ENCODE peak calls at places on chromosomes 16 and 17, in seven cellular contexts. One of them, this sample, is unnamed.

GRCh38 chr17:41811549-41812175 is at the start of gene P3H4:
- DNase-seq in CD4-positive, alpha-beta T cell: peak
- DNase-seq in activated B cell treated with CpG ODN at 0.5 μM for 24 hours: peak
- DNase-seq in CD8-positive, alpha-beta T cell: peak
- DNase-seq in fibroblast of pulmonary artery: peak
- DNase-seq in sigmoid colon: peak
- DNase-seq in AG09319: peak
- DNase-seq in this sample: peak

GRCh38 chr16:3170440-3171180 is 17.4 kb upstream of the OR1F1 start:
- DNase-seq in fibroblast of pulmonary artery: no peak
- DNase-seq in CD8-positive, alpha-beta T cell: no peak
- DNase-seq in CD4-positive, alpha-beta T cell: no peak
- DNase-seq in sigmoid colon: peak
- DNase-seq in AG09319: no peak
- DNase-seq in activated B cell treated with CpG ODN at 0.5 μM for 24 hours: no peak
- DNase-seq in this sample: no peak

GRCh38 chr17:59669944-59670343 is 37.3 kb downstream of the PTRH2 start:
- DNase-seq in AG09319: no peak
- DNase-seq in CD8-positive, alpha-beta T cell: no peak
- DNase-seq in fibroblast of pulmonary artery: no peak
- DNase-seq in activated B cell treated with CpG ODN at 0.5 μM for 24 hours: no peak
- DNase-seq in CD4-positive, alpha-beta T cell: no peak
- DNase-seq in sigmoid colon: no peak
- DNase-seq in this sample: no peak

GRCh38 chr16:59591480-59591879 is 857.4 kb upstream of the GOT2 start:
- DNase-seq in AG09319: no peak
- DNase-seq in activated B cell treated with CpG ODN at 0.5 μM for 24 hours: no peak
- DNase-seq in CD8-positive, alpha-beta T cell: no peak
- DNase-seq in fibroblast of pulmonary artery: peak
- DNase-seq in CD4-positive, alpha-beta T cell: no peak
- DNase-seq in sigmoid colon: no peak
- DNase-seq in this sample: no peak

GRCh38 chr17:10739341-10739905 is 9.6 kb upstream of the TMEM220 start:
- DNase-seq in AG09319: no peak
- DNase-seq in activated B cell treated with CpG ODN at 0.5 μM for 24 hours: no peak
- DNase-seq in sigmoid colon: peak
- DNase-seq in CD4-positive, alpha-beta T cell: no peak
- DNase-seq in fibroblast of pulmonary artery: no peak
- DNase-seq in CD8-positive, alpha-beta T cell: peak
- DNase-seq in this sample: no peak

GRCh38 chr17:35901776-35902175 is 21.6 kb upstream of the CCL5 start:
- DNase-seq in CD4-positive, alpha-beta T cell: no peak
- DNase-seq in CD8-positive, alpha-beta T cell: no peak
- DNase-seq in sigmoid colon: no peak
- DNase-seq in fibroblast of pulmonary artery: peak
- DNase-seq in activated B cell treated with CpG ODN at 0.5 μM for 24 hours: no peak
- DNase-seq in AG09319: no peak
- DNase-seq in this sample: no peak

GRCh38 chr17:29032067-29032551 is 10.8 kb upstream of the PIPOX start:
- DNase-seq in fibroblast of pulmonary artery: no peak
- DNase-seq in CD8-positive, alpha-beta T cell: no peak
- DNase-seq in CD4-positive, alpha-beta T cell: no peak
- DNase-seq in sigmoid colon: no peak
- DNase-seq in AG09319: no peak
- DNase-seq in activated B cell treated with CpG ODN at 0.5 μM for 24 hours: no peak
- DNase-seq in this sample: no peak

GRCh38 chr17:20981046-20981920 is 61.5 kb downstream of the USP22 start:
- DNase-seq in fibroblast of pulmonary artery: no peak
- DNase-seq in CD8-positive, alpha-beta T cell: no peak
- DNase-seq in CD4-positive, alpha-beta T cell: no peak
- DNase-seq in activated B cell treated with CpG ODN at 0.5 μM for 24 hours: no peak
- DNase-seq in AG09319: no peak
- DNase-seq in sigmoid colon: no peak
- DNase-seq in this sample: no peak

GRCh38 chr17:80546267-80546666 is 1.6 kb downstream of the RPTOR start:
- DNase-seq in CD8-positive, alpha-beta T cell: no peak
- DNase-seq in AG09319: no peak
- DNase-seq in fibroblast of pulmonary artery: no peak
- DNase-seq in CD4-positive, alpha-beta T cell: no peak
- DNase-seq in sigmoid colon: no peak
- DNase-seq in activated B cell treated with CpG ODN at 0.5 μM for 24 hours: no peak
- DNase-seq in this sample: no peak

GRCh38 chr17:43994272-43995149 is 9.9 kb upstream of the NAGS start:
- DNase-seq in CD4-positive, alpha-beta T cell: peak
- DNase-seq in sigmoid colon: peak
- DNase-seq in CD8-positive, alpha-beta T cell: peak
- DNase-seq in AG09319: peak
- DNase-seq in fibroblast of pulmonary artery: peak
- DNase-seq in activated B cell treated with CpG ODN at 0.5 μM for 24 hours: peak
- DNase-seq in this sample: peak

GRCh38 chr16:81457326-81458133 is 12.9 kb downstream of the CMIP start:
- DNase-seq in fibroblast of pulmonary artery: peak
- DNase-seq in CD8-positive, alpha-beta T cell: no peak
- DNase-seq in AG09319: peak
- DNase-seq in sigmoid colon: no peak
- DNase-seq in activated B cell treated with CpG ODN at 0.5 μM for 24 hours: no peak
- DNase-seq in CD4-positive, alpha-beta T cell: no peak
- DNase-seq in this sample: no peak

GRCh38 chr17:68035131-68035522 is 408 bp upstream of the KPNA2 start:
- DNase-seq in CD4-positive, alpha-beta T cell: peak
- DNase-seq in sigmoid colon: peak
- DNase-seq in CD8-positive, alpha-beta T cell: peak
- DNase-seq in AG09319: no peak
- DNase-seq in activated B cell treated with CpG ODN at 0.5 μM for 24 hours: peak
- DNase-seq in fibroblast of pulmonary artery: no peak
- DNase-seq in this sample: peak

GRCh38 chr17:10089221-10089799 is 109.1 kb downstream of the GAS7 start:
- DNase-seq in AG09319: no peak
- DNase-seq in activated B cell treated with CpG ODN at 0.5 μM for 24 hours: no peak
- DNase-seq in CD8-positive, alpha-beta T cell: no peak
- DNase-seq in sigmoid colon: peak
- DNase-seq in fibroblast of pulmonary artery: no peak
- DNase-seq in CD4-positive, alpha-beta T cell: no peak
- DNase-seq in this sample: no peak

GRCh38 chr16:64250866-64251265 is 871.0 kb downstream of the CDH11 start:
- DNase-seq in CD4-positive, alpha-beta T cell: no peak
- DNase-seq in CD8-positive, alpha-beta T cell: no peak
- DNase-seq in fibroblast of pulmonary artery: peak
- DNase-seq in AG09319: no peak
- DNase-seq in activated B cell treated with CpG ODN at 0.5 μM for 24 hours: no peak
- DNase-seq in sigmoid colon: no peak
- DNase-seq in this sample: no peak

GRCh38 chr17:66900126-66901010 is 64.1 kb upstream of the CACNG4 start:
- DNase-seq in fibroblast of pulmonary artery: peak
- DNase-seq in AG09319: no peak
- DNase-seq in CD8-positive, alpha-beta T cell: no peak
- DNase-seq in sigmoid colon: no peak
- DNase-seq in CD4-positive, alpha-beta T cell: no peak
- DNase-seq in activated B cell treated with CpG ODN at 0.5 μM for 24 hours: no peak
- DNase-seq in this sample: no peak

GRCh38 chr17:73430165-73430680 is 118.4 kb upstream of the CDC42EP4 start:
- DNase-seq in fibroblast of pulmonary artery: no peak
- DNase-seq in activated B cell treated with CpG ODN at 0.5 μM for 24 hours: no peak
- DNase-seq in CD4-positive, alpha-beta T cell: no peak
- DNase-seq in CD8-positive, alpha-beta T cell: no peak
- DNase-seq in sigmoid colon: no peak
- DNase-seq in AG09319: no peak
- DNase-seq in this sample: no peak

GRCh38 chr16:75064403-75065148 is 52.0 kb downstream of the LDHD start:
- DNase-seq in CD4-positive, alpha-beta T cell: no peak
- DNase-seq in AG09319: no peak
- DNase-seq in activated B cell treated with CpG ODN at 0.5 μM for 24 hours: no peak
- DNase-seq in sigmoid colon: no peak
- DNase-seq in fibroblast of pulmonary artery: no peak
- DNase-seq in CD8-positive, alpha-beta T cell: peak
- DNase-seq in this sample: no peak

GRCh38 chr16:73601911-73602310 is 554.0 kb upstream of the ZFHX3 start:
- DNase-seq in activated B cell treated with CpG ODN at 0.5 μM for 24 hours: no peak
- DNase-seq in CD8-positive, alpha-beta T cell: no peak
- DNase-seq in fibroblast of pulmonary artery: no peak
- DNase-seq in sigmoid colon: no peak
- DNase-seq in AG09319: no peak
- DNase-seq in CD4-positive, alpha-beta T cell: no peak
- DNase-seq in this sample: no peak

GRCh38 chr16:1788708-1789100 is 4.8 kb downstream of the IGFALS start:
- DNase-seq in fibroblast of pulmonary artery: no peak
- DNase-seq in activated B cell treated with CpG ODN at 0.5 μM for 24 hours: no peak
- DNase-seq in sigmoid colon: peak
- DNase-seq in CD8-positive, alpha-beta T cell: no peak
- DNase-seq in AG09319: no peak
- DNase-seq in CD4-positive, alpha-beta T cell: no peak
- DNase-seq in this sample: no peak

GRCh38 chr17:22410136-22410535 is 717.8 kb downstream of the KCNJ18 start:
- DNase-seq in CD8-positive, alpha-beta T cell: no peak
- DNase-seq in fibroblast of pulmonary artery: no peak
- DNase-seq in AG09319: no peak
- DNase-seq in CD4-positive, alpha-beta T cell: no peak
- DNase-seq in sigmoid colon: no peak
- DNase-seq in activated B cell treated with CpG ODN at 0.5 μM for 24 hours: no peak
- DNase-seq in this sample: no peak

GRCh38 chr17:72273301-72274056 is 152.7 kb downstream of the SOX9 start:
- DNase-seq in AG09319: no peak
- DNase-seq in fibroblast of pulmonary artery: no peak
- DNase-seq in sigmoid colon: no peak
- DNase-seq in CD4-positive, alpha-beta T cell: no peak
- DNase-seq in CD8-positive, alpha-beta T cell: no peak
- DNase-seq in activated B cell treated with CpG ODN at 0.5 μM for 24 hours: no peak
- DNase-seq in this sample: no peak

GRCh38 chr17:48392836-48393235 is 37.2 kb downstream of the SKAP1 start:
- DNase-seq in CD8-positive, alpha-beta T cell: no peak
- DNase-seq in sigmoid colon: no peak
- DNase-seq in activated B cell treated with CpG ODN at 0.5 μM for 24 hours: no peak
- DNase-seq in fibroblast of pulmonary artery: no peak
- DNase-seq in AG09319: no peak
- DNase-seq in CD4-positive, alpha-beta T cell: no peak
- DNase-seq in this sample: no peak

GRCh38 chr16:67406111-67406593 is 10.1 kb downstream of the ZDHHC1 start:
- DNase-seq in activated B cell treated with CpG ODN at 0.5 μM for 24 hours: no peak
- DNase-seq in CD8-positive, alpha-beta T cell: no peak
- DNase-seq in CD4-positive, alpha-beta T cell: no peak
- DNase-seq in fibroblast of pulmonary artery: peak
- DNase-seq in AG09319: no peak
- DNase-seq in sigmoid colon: peak
- DNase-seq in this sample: no peak

GRCh38 chr16:67406628-67407027 is 9.6 kb downstream of the ZDHHC1 start:
- DNase-seq in AG09319: peak
- DNase-seq in sigmoid colon: peak
- DNase-seq in CD4-positive, alpha-beta T cell: no peak
- DNase-seq in activated B cell treated with CpG ODN at 0.5 μM for 24 hours: no peak
- DNase-seq in fibroblast of pulmonary artery: peak
- DNase-seq in CD8-positive, alpha-beta T cell: no peak
- DNase-seq in this sample: no peak

GRCh38 chr16:67407176-67407787 is 9.0 kb downstream of the ZDHHC1 start:
- DNase-seq in sigmoid colon: no peak
- DNase-seq in CD4-positive, alpha-beta T cell: no peak
- DNase-seq in AG09319: no peak
- DNase-seq in activated B cell treated with CpG ODN at 0.5 μM for 24 hours: no peak
- DNase-seq in CD8-positive, alpha-beta T cell: no peak
- DNase-seq in fibroblast of pulmonary artery: no peak
- DNase-seq in this sample: no peak

GRCh38 chr16:67409631-67410030 is 6.6 kb downstream of the ZDHHC1 start:
- DNase-seq in fibroblast of pulmonary artery: no peak
- DNase-seq in activated B cell treated with CpG ODN at 0.5 μM for 24 hours: no peak
- DNase-seq in CD8-positive, alpha-beta T cell: no peak
- DNase-seq in AG09319: no peak
- DNase-seq in CD4-positive, alpha-beta T cell: no peak
- DNase-seq in sigmoid colon: no peak
- DNase-seq in this sample: no peak

GRCh38 chr16:67407788-67408452 is 8.4 kb downstream of the ZDHHC1 start:
- DNase-seq in CD4-positive, alpha-beta T cell: no peak
- DNase-seq in activated B cell treated with CpG ODN at 0.5 μM for 24 hours: no peak
- DNase-seq in CD8-positive, alpha-beta T cell: no peak
- DNase-seq in sigmoid colon: no peak
- DNase-seq in fibroblast of pulmonary artery: no peak
- DNase-seq in AG09319: no peak
- DNase-seq in this sample: no peak
- TF ChIP-seq CTCF in CD4-positive, alpha-beta T cell: no peak
- TF ChIP-seq CTCF in activated B cell treated with CpG ODN at 0.5 μM for 24 hours: no peak
- TF ChIP-seq CTCF in CD8-positive, alpha-beta T cell: no peak
- TF ChIP-seq CTCF in sigmoid colon: no peak
- TF ChIP-seq CTCF in fibroblast of pulmonary artery: no peak
- TF ChIP-seq CTCF in AG09319: no peak
- TF ChIP-seq CTCF in this sample: no peak

DNA sequence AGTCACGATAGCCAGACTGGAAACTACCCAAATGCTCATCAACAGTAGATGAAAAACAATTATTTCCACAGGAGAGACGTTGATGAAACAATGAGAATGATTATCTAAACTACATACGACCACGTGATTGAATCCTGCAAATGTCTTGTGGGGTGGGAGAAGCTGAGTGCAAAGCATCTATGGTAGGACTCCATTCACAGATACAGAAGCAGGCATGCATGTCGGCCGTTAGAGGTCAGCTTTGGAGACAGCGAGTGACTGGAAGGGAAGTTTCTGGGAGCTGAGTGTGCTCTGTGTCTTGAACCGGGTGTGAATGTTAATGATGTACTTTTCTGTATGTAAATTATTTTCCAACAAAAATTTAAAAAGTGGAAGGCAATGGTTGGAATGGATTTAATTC is 71.5 kb upstream of the DNAJA2 start:
- DNase-seq in AG09319: no peak
- DNase-seq in fibroblast of pulmonary artery: peak
- DNase-seq in CD8-positive, alpha-beta T cell: no peak
- DNase-seq in CD4-positive, alpha-beta T cell: no peak
- DNase-seq in sigmoid colon: no peak
- DNase-seq in activated B cell treated with CpG ODN at 0.5 μM for 24 hours: no peak
- DNase-seq in this sample: no peak
- TF ChIP-seq CTCF in AG09319: no peak
- TF ChIP-seq CTCF in fibroblast of pulmonary artery: peak
- TF ChIP-seq CTCF in CD8-positive, alpha-beta T cell: no peak
- TF ChIP-seq CTCF in CD4-positive, alpha-beta T cell: no peak
- TF ChIP-seq CTCF in sigmoid colon: no peak
- TF ChIP-seq CTCF in activated B cell treated with CpG ODN at 0.5 μM for 24 hours: no peak
- TF ChIP-seq CTCF in this sample: no peak

GRCh38 chr16:86401119-86401518 is 109.2 kb upstream of the FOXF1 start:
- DNase-seq in activated B cell treated with CpG ODN at 0.5 μM for 24 hours: no peak
- DNase-seq in sigmoid colon: no peak
- DNase-seq in fibroblast of pulmonary artery: no peak
- DNase-seq in CD4-positive, alpha-beta T cell: no peak
- DNase-seq in CD8-positive, alpha-beta T cell: no peak
- DNase-seq in AG09319: no peak
- DNase-seq in this sample: no peak
- TF ChIP-seq CTCF in activated B cell treated with CpG ODN at 0.5 μM for 24 hours: no peak
- TF ChIP-seq CTCF in sigmoid colon: no peak
- TF ChIP-seq CTCF in fibroblast of pulmonary artery: no peak
- TF ChIP-seq CTCF in CD4-positive, alpha-beta T cell: no peak
- TF ChIP-seq CTCF in CD8-positive, alpha-beta T cell: no peak
- TF ChIP-seq CTCF in AG09319: no peak
- TF ChIP-seq CTCF in this sample: no peak

DNA sequence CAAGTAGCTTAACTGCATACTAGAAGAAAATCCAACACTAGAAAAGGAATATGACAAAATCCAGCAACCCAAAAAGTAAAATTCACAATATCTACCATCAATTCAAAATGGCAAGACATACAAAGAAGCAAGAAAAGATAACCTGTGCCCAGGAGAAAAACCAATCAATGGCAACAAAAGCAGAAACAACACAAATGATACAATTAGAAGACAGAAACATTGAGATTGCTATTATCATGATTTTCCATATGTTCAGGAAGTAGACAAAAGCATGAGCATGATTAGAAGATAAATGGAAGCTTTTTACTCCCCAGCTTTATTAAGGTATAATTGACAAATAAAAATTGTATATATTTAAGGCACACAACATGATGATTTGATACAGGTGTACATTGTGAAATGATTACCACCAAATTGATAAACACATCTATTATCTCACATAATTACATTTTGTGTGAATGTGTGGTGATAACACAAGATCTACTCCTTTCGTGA is 117.3 kb downstream of the CA10 start:
- DNase-seq in fibroblast of pulmonary artery: no peak
- DNase-seq in CD4-positive, alpha-beta T cell: no peak
- DNase-seq in sigmoid colon: no peak
- DNase-seq in AG09319: no peak
- DNase-seq in CD8-positive, alpha-beta T cell: no peak
- DNase-seq in activated B cell treated with CpG ODN at 0.5 μM for 24 hours: no peak
- DNase-seq in this sample: no peak
- TF ChIP-seq CTCF in fibroblast of pulmonary artery: no peak
- TF ChIP-seq CTCF in CD4-positive, alpha-beta T cell: no peak
- TF ChIP-seq CTCF in sigmoid colon: no peak
- TF ChIP-seq CTCF in AG09319: no peak
- TF ChIP-seq CTCF in CD8-positive, alpha-beta T cell: no peak
- TF ChIP-seq CTCF in activated B cell treated with CpG ODN at 0.5 μM for 24 hours: no peak
- TF ChIP-seq CTCF in this sample: no peak

This sample was measured in neural crest cell.